ENCODE peak calls at places on chromosome X, in six cellular contexts. J, V, U, W, Z and F are unnamed samples.

GRCh38 chrX:41779058-41779564 is 55.1 kb downstream of the GPR82 start:
- DNase-seq in J (no peak), Z (no peak), W (no peak), U (no peak), V (peak), F (no peak)

GRCh38 chrX:78571849-78572248 is 87.3 kb downstream of the RTL3 start:
- DNase-seq in W (no peak), Z (no peak), U (no peak), V (no peak), J (no peak), F (no peak)

GRCh38 chrX:42290608-42291007 is 367.3 kb upstream of the CASK start:
- DNase-seq in Z (no peak), U (no peak), W (no peak), V (no peak), J (no peak), F (no peak)

GRCh38 chrX:36957425-36958328 is 50.5 kb upstream of the FAM47C start:
- DNase-seq in U (no peak), V (peak), W (peak), Z (no peak), J (no peak), F (no peak)

GRCh38 chrX:79281775-79282174 is 85.4 kb downstream of the ITM2A start:
- DNase-seq in J (no peak), W (no peak), V (no peak), Z (no peak), U (no peak), F (no peak)

GRCh38 chrX:71210829-71211228 is 12.2 kb upstream of the GJB1 start:
- DNase-seq in J (no peak), Z (no peak), V (no peak), U (no peak), W (no peak), F (no peak)

GRCh38 chrX:119132961-119133360 is 5.3 kb upstream of the KIAA1210 start:
- DNase-seq in J (no peak), U (no peak), Z (no peak), W (no peak), V (no peak), F (no peak)

GRCh38 chrX:49999048-49999447 is 76.7 kb downstream of the CLCN5 start:
- DNase-seq in V (no peak), J (no peak), Z (no peak), U (no peak), W (no peak), F (no peak)

GRCh38 chrX:109472939-109473713 is 8.8 kb downstream of the GUCY2F start:
- DNase-seq in W (no peak), V (peak), U (peak), J (no peak), Z (no peak), F (no peak)

GRCh38 chrX:39725928-39726619 is 371.7 kb downstream of the BCOR start:
- DNase-seq in Z (no peak), J (no peak), V (peak), W (no peak), U (no peak), F (no peak)

GRCh38 chrX:13372203-13372980 is 52.5 kb upstream of the ATXN3L start:
- DNase-seq in Z (no peak), J (no peak), V (no peak), W (no peak), U (no peak), F (no peak)

GRCh38 chrX:20487227-20487626 is 220.5 kb upstream of the RPS6KA3 start:
- DNase-seq in U (no peak), J (no peak), V (no peak), W (no peak), Z (no peak), F (no peak)

GRCh38 chrX:110284159-110284558 is 33.7 kb downstream of the AMMECR1 start:
- DNase-seq in W (no peak), J (no peak), V (no peak), Z (no peak), U (no peak), F (no peak)

GRCh38 chrX:120302434-120302833 is 8.8 kb downstream of the TMEM255A start:
- DNase-seq in Z (peak), W (no peak), U (peak), V (peak), J (no peak), F (no peak)

GRCh38 chrX:100410901-100411801 is 1.1 kb upstream of the PCDH19 start:
- DNase-seq in W (no peak), Z (no peak), V (no peak), U (peak), J (no peak), F (no peak)

GRCh38 chrX:12372111-12372510 is 233.8 kb downstream of the FRMPD4 start:
- DNase-seq in V (peak), U (no peak), W (no peak), J (no peak), Z (no peak), F (no peak)

GRCh38 chrX:13180807-13181206 is 136.4 kb upstream of the FAM9C start:
- DNase-seq in Z (no peak), U (no peak), V (no peak), W (no peak), J (no peak), F (no peak)

GRCh38 chrX:23766650-23767551 is 16.1 kb upstream of the SAT1 start:
- DNase-seq in V (no peak), J (no peak), Z (no peak), W (no peak), U (no peak), F (no peak)

GRCh38 chrX:145727476-145727875 is 90.2 kb upstream of the SLITRK2 start:
- DNase-seq in U (no peak), J (no peak), W (no peak), V (no peak), Z (no peak), F (no peak)

GRCh38 chrX:41482153-41482850 is 35.2 kb downstream of the NYX start:
- DNase-seq in Z (no peak), J (no peak), U (no peak), W (no peak), V (no peak), F (no peak)

GRCh38 chrX:111167334-111167733 is 71.3 kb downstream of the PAK3 start:
- DNase-seq in U (no peak), J (no peak), Z (no peak), V (no peak), W (no peak), F (no peak)

GRCh38 chrX:109931677-109932076 is 71.2 kb upstream of the TMEM164 start:
- DNase-seq in Z (no peak), V (no peak), U (no peak), J (peak), W (no peak), F (no peak)

GRCh38 chrX:130691576-130691975 is 211.4 kb downstream of the ENOX2 start:
- DNase-seq in Z (no peak), V (no peak), U (no peak), J (no peak), W (no peak), F (no peak)

GRCh38 chrX:23066588-23067281 is 67.0 kb downstream of the DDX53 start:
- DNase-seq in J (no peak), W (no peak), V (no peak), U (no peak), Z (no peak), F (no peak)

GRCh38 chrX:47172549-47172948 is 21.1 kb upstream of the UBA1 start:
- DNase-seq in W (no peak), J (no peak), Z (no peak), U (no peak), V (no peak), F (no peak)

GRCh38 chrX:19611636-19612376 is 96.5 kb upstream of the MAP3K15 start:
- DNase-seq in U (no peak), J (no peak), W (no peak), V (no peak), Z (no peak), F (no peak)

GRCh38 chrX:154436597-154437397 is at the start of gene GDI1:
- DNase-seq in W (no peak), U (peak), Z (no peak), J (peak), V (peak), F (peak)

GRCh38 chrX:110412971-110413726 is 54.5 kb downstream of the RTL9 start:
- DNase-seq in W (peak), V (peak), U (peak), J (peak), Z (peak), F (peak)

GRCh38 chrX:56733459-56734046 is 4.5 kb downstream of the NBDY start:
- DNase-seq in W (no peak), U (peak), V (no peak), Z (no peak), J (peak), F (peak)

GRCh38 chrX:1561164-1561563 is 24.2 kb upstream of the P2RY8 start:
- DNase-seq in J (no peak), Z (no peak), U (no peak), W (no peak), V (no peak), F (no peak)